ENCODE peak calls at places on chromosomes 13 and 19, in ten cellular contexts. U, M, J, L, Q, K, E, T, N and Y are unnamed samples.

GRCh38 chr19:12778905-12779161 is 3.5 kb upstream of the HOOK2 start:
- DNase-seq in U (no peak), L (no peak), J (no peak), T (no peak), Q (no peak), K (no peak), E (no peak), N (no peak), M (no peak), Y (no peak)

GRCh38 chr19:18021121-18021755 is 13.3 kb downstream of the ARRDC2 start:
- DNase-seq in Q (no peak), E (peak; percentile 89), L (peak; percentile 80), M (no peak), N (peak; percentile 68), U (no peak), J (peak; percentile 92), T (no peak), K (peak; percentile 40), Y (no peak)

GRCh38 chr19:28727133-28727834 is 485.7 kb downstream of the UQCRFS1 start:
- DNase-seq in M (peak; percentile 66), K (peak; percentile 58), E (no peak), N (no peak), T (no peak), Q (peak; percentile 83), U (no peak), L (no peak), J (peak; percentile 21), Y (no peak)

GRCh38 chr19:4059931-4060620 is 6.6 kb downstream of the ZBTB7A start:
- DNase-seq in M (no peak), N (no peak), L (no peak), E (peak; percentile 93), U (no peak), Q (peak; percentile 32), T (no peak), J (peak; percentile 54), K (peak; percentile 67), Y (no peak)

GRCh38 chr19:13366529-13367143 is 139.6 kb downstream of the CACNA1A start:
- DNase-seq in E (no peak), K (no peak), Q (peak; percentile 40), L (peak; percentile 71), J (peak; percentile 54), U (no peak), T (no peak), M (peak; percentile 36), N (no peak), Y (no peak)

GRCh38 chr13:63297162-63297561 is 1881.5 kb upstream of the PCDH20 start:
- DNase-seq in T (no peak), K (no peak), J (no peak), U (no peak), N (no peak), M (no peak), Q (no peak), E (no peak), L (no peak), Y (no peak)

GRCh38 chr13:19818223-19818842 is 35.6 kb upstream of the PSPC1 start:
- DNase-seq in E (peak; percentile 48), L (peak; percentile 44), K (no peak), T (no peak), M (peak; percentile 75), N (peak; percentile 17), Q (peak; percentile 94), J (peak; percentile 42), U (peak; percentile 52), Y (peak; percentile 75)

GRCh38 chr13:91347996-91348905 is 764 bp downstream of the MIR17HG start:
- DNase-seq in M (peak; percentile 91), L (peak; percentile 59), T (peak; percentile 25), E (peak; percentile 83), U (peak; percentile 55), K (peak; percentile 79), Q (no peak), N (peak; percentile 74), J (peak; percentile 49), Y (peak; percentile 75)

GRCh38 chr13:109166807-109167206 is 537.4 kb downstream of the MYO16 start:
- DNase-seq in Q (no peak), E (no peak), U (no peak), N (no peak), J (no peak), T (no peak), K (no peak), M (no peak), L (no peak), Y (no peak)

GRCh38 chr13:26074706-26075105 is 22.9 kb upstream of the SHISA2 start:
- DNase-seq in K (no peak), L (no peak), N (no peak), U (no peak), M (no peak), T (no peak), Q (no peak), E (no peak), J (peak; percentile 33), Y (no peak)

GRCh38 chr13:106493569-106493968 is 41.9 kb downstream of the EFNB2 start:
- DNase-seq in K (peak; percentile 41), N (no peak), M (no peak), T (no peak), U (no peak), L (no peak), J (no peak), Q (no peak), E (no peak), Y (no peak)

GRCh38 chr13:30616927-30617314 is 799 bp upstream of the USPL1 start:
- DNase-seq in E (peak; percentile 83), J (peak; percentile 96), U (peak; percentile 63), K (peak; percentile 50), M (peak; percentile 89), N (no peak), T (peak; percentile 27), Q (no peak), L (peak; percentile 85), Y (no peak)

GRCh38 chr13:51221674-51222509 is at the start of gene FAM124A:
- DNase-seq in N (peak; percentile 51), U (peak; percentile 77), J (no peak), L (peak; percentile 71), Q (no peak), T (no peak), K (peak; percentile 63), E (peak; percentile 58), M (peak; percentile 81), Y (peak; percentile 80)

GRCh38 chr19:7187605-7188339 is 106.4 kb downstream of the INSR start:
- DNase-seq in N (no peak), J (no peak), L (no peak), M (no peak), Q (no peak), T (no peak), K (no peak), U (no peak), E (no peak), Y (no peak)
- TF ChIP-seq CTCF in N (no peak), J (no peak), L (no peak), M (no peak), Q (no peak), T (no peak), K (no peak), U (no peak), E (no peak), Y (no peak)

GRCh38 chr19:19026299-19026971 is 6.9 kb downstream of the SUGP2 start:
- DNase-seq in E (no peak), M (peak; percentile 21), J (peak; percentile 10), T (no peak), L (no peak), U (no peak), N (no peak), K (no peak), Q (no peak), Y (no peak)
- TF ChIP-seq CTCF in E (no peak), M (no peak), J (no peak), T (no peak), L (no peak), U (peak; percentile 13), N (no peak), K (peak; percentile 15), Q (peak; percentile 24), Y (no peak)

GRCh38 chr13:95896302-95896701 is 156.9 kb downstream of the UGGT2 start:
- DNase-seq in J (peak; percentile 66), N (no peak), Q (no peak), L (no peak), E (no peak), T (no peak), U (no peak), M (no peak), K (no peak), Y (no peak)
- TF ChIP-seq CTCF in J (peak; percentile 10), N (no peak), Q (no peak), L (no peak), E (no peak), T (no peak), U (no peak), M (no peak), K (no peak), Y (no peak)

GRCh38 chr19:49129238-49129583 is 9.9 kb downstream of the PPFIA3 start:
- DNase-seq in K (no peak), T (no peak), M (peak; percentile 63), Q (peak; percentile 92), N (no peak), L (peak; percentile 46), E (no peak), U (no peak), J (no peak), Y (no peak)

GRCh38 chr19:49130325-49130724 is 11.0 kb downstream of the PPFIA3 start:
- DNase-seq in J (no peak), M (no peak), T (no peak), L (no peak), N (no peak), E (no peak), U (no peak), Q (no peak), K (no peak), Y (no peak)

GRCh38 chr19:49128545-49129237 is 9.3 kb downstream of the PPFIA3 start:
- DNase-seq in M (no peak), U (no peak), L (no peak), J (no peak), E (no peak), Q (no peak), N (no peak), K (no peak), T (no peak), Y (no peak)

GRCh38 chr19:49126575-49126974 is 7.2 kb downstream of the PPFIA3 start:
- DNase-seq in K (no peak), E (no peak), L (no peak), J (no peak), T (no peak), N (no peak), M (no peak), U (no peak), Q (no peak), Y (no peak)

GRCh38 chr19:49127674-49128544 is 8.6 kb downstream of the PPFIA3 start:
- DNase-seq in Q (peak; percentile 97), U (peak; percentile 97), N (peak; percentile 90), M (peak; percentile 99), J (peak; percentile 97), L (peak; percentile 98), T (peak; percentile 80), E (peak; percentile 97), K (peak; percentile 99), Y (peak; percentile 97)
- TF ChIP-seq CTCF in Q (peak; percentile 12), U (no peak), N (no peak), M (peak; percentile 17), J (no peak), L (no peak), T (no peak), E (no peak), K (no peak), Y (peak; percentile 58)

GRCh38 chr13:73754727-73755292 is 379.4 kb downstream of the KLF12 start:
- DNase-seq in M (peak; percentile 69), N (no peak), U (peak; percentile 38), J (peak; percentile 84), E (no peak), K (peak; percentile 31), Q (no peak), L (peak; percentile 90), T (no peak), Y (no peak)
- TF ChIP-seq CTCF in M (peak; percentile 61), N (peak; percentile 94), U (peak; percentile 77), J (peak; percentile 65), E (peak; percentile 72), K (peak; percentile 61), Q (peak; percentile 77), L (peak; percentile 72), T (no peak), Y (peak; percentile 86)